ENCODE peak calls at places on chromosome 19, in ten cellular contexts. V is tibial nerve, H is upper lobe of left lung, D is A549, Q is transverse colon, C is SK-N-SH, O is esophagus muscularis mucosa, F is GM12878, R is K562, U is ovary. N is an unnamed sample.

GRCh38 chr19:45138303-45138751 is 22.5 kb downstream of the NKPD1 start:
- DNase-seq in U (no peak), R (peak; percentile 56), F (no peak), C (no peak), D (no peak), O (no peak), H (no peak), V (no peak), Q (no peak), N (no peak)

GRCh38 chr19:2371656-2372055 is 11.6 kb downstream of the TMPRSS9 start:
- DNase-seq in H (no peak), O (no peak), R (no peak), C (no peak), Q (no peak), D (no peak), F (no peak), V (no peak), U (no peak), N (no peak)

GRCh38 chr19:7917292-7918061 is 2.7 kb upstream of the SNAPC2 start:
- DNase-seq in U (no peak), R (no peak), Q (peak; percentile 69), C (peak; percentile 83), F (no peak), D (peak; percentile 61), H (no peak), O (no peak), V (no peak), N (no peak)

GRCh38 chr19:5292843-5293606 is 47.6 kb downstream of the PTPRS start:
- DNase-seq in R (peak; percentile 98), O (no peak), F (no peak), D (peak; percentile 58), C (peak; percentile 99), V (peak; percentile 55), Q (peak; percentile 46), H (peak; percentile 41), U (peak; percentile 80), N (peak; percentile 82)

GRCh38 chr19:42132851-42133528 is 744 bp upstream of the POU2F2 start:
- DNase-seq in O (no peak), F (peak; percentile 33), Q (peak; percentile 79), C (peak; percentile 96), U (peak; percentile 56), D (peak; percentile 61), R (peak; percentile 97), H (peak; percentile 62), V (peak; percentile 51), N (no peak)

GRCh38 chr19:14363203-14364097 is 17.8 kb upstream of the ADGRE5 start:
- DNase-seq in C (peak; percentile 58), Q (peak; percentile 75), O (no peak), D (peak; percentile 87), U (peak; percentile 75), V (no peak), F (no peak), H (peak; percentile 88), R (peak; percentile 88), N (peak; percentile 72)

GRCh38 chr19:8561071-8561764 is 16.0 kb downstream of the MYO1F start:
- DNase-seq in D (no peak), F (no peak), C (no peak), U (no peak), V (no peak), O (no peak), Q (no peak), R (no peak), H (no peak), N (no peak)

GRCh38 chr19:48539503-48540096 is 12.4 kb upstream of the SULT2B1 start:
- DNase-seq in U (no peak), F (no peak), R (no peak), C (peak; percentile 63), Q (peak; percentile 61), V (peak; percentile 12), D (peak; percentile 94), H (peak; percentile 35), O (no peak), N (no peak)

GRCh38 chr19:13092608-13093260 is 9.9 kb downstream of the LYL1 start:
- DNase-seq in H (no peak), F (no peak), V (no peak), Q (no peak), R (no peak), D (no peak), U (no peak), C (no peak), O (no peak), N (no peak)
- H3K27ac ChIP-seq in H (peak overlapping the region; percentile 57), F (no peak overlapping the region), V (peak overlapping the region; percentile 88), Q (peak overlapping the region; percentile 91), R (peak overlapping the region; percentile 10), D (no peak overlapping the region), U (peak overlapping the region; percentile 37), C (peak overlapping the region; percentile 99), O (peak overlapping the region; percentile 90), N (peak overlapping the region; percentile 70)

GRCh38 chr19:46442808-46443450 is 14.2 kb upstream of the PNMA8C start:
- DNase-seq in F (no peak), Q (no peak), D (peak; percentile 60), V (no peak), C (no peak), O (no peak), H (peak; percentile 22), R (no peak), U (peak; percentile 70), N (no peak)
- TF ChIP-seq EP300 in F (no peak), Q (no peak), D (no peak), V (no peak), C (no peak), O (no peak), H (no peak), R (no peak), U (no peak), N (no peak)

GRCh38 chr19:12886943-12887747 is at the start of gene KLF1:
- DNase-seq in Q (no peak), V (no peak), H (no peak), R (peak; percentile 69), O (no peak), C (no peak), F (no peak), D (no peak), U (no peak), N (no peak)

GRCh38 chr19:12885749-12886706 is 973 bp downstream of the KLF1 start:
- DNase-seq in V (no peak), R (peak; percentile 73), H (no peak), O (no peak), D (no peak), C (peak; percentile 62), F (no peak), Q (no peak), U (no peak), N (no peak)

GRCh38 chr19:12884627-12884925 is 2.4 kb downstream of the KLF1 start:
- DNase-seq in D (no peak), C (no peak), F (no peak), H (no peak), R (no peak), O (no peak), V (no peak), Q (no peak), U (no peak), N (no peak)

GRCh38 chr19:12884202-12884601 is 2.8 kb downstream of the KLF1 start:
- DNase-seq in V (no peak), Q (no peak), H (no peak), D (no peak), R (no peak), U (no peak), C (no peak), F (no peak), O (no peak), N (no peak)

DNA sequence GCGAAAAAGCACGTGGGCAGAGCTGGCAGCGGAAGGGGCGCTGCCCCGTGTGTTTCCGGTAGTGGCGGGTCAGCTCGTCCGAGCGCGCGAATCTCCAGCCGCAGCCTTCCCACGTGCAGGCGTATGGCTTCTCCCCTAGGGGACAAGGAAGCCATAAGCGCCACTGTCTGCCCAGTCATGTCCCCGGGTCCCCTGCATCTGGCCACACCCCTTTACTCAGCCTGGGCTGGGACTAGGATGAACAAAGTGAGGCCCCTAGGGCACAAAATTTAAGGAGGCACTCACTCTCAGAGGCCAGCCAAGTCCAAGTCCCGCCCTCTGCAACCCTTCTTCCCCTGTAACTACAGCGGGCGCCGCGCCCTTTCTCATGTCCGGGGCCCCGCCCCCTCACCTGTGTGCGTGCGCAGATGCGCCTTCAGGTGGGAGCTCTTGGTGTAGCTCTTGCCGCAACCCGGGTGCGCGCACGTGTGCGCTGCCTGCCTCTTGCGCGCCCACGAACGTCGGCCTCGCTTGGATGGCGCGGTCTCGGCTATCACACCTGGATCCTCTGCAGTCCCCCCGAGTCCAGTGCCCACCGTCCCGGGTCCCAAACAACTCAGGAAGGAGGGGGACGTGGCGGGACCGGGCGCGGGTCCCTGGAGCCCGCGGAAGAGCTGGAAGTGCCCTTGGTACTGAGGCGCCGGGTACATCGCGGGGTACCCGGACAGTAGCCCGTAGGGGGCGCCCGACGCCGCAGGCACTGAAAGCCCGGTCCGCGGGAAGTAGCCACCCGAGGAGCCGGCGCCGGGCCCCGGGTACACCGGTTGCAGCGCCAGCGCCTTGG is 1.9 kb downstream of the KLF1 start:
- DNase-seq in Q (peak; percentile 96), O (no peak), C (peak; percentile 86), H (peak; percentile 93), F (peak; percentile 57), R (peak; percentile 91), D (peak; percentile 74), V (no peak), U (no peak), N (no peak)
- H3K27ac ChIP-seq in Q (peak overlapping the region; percentile 75), O (peak overlapping the region; percentile 14), C (no peak overlapping the region), H (peak overlapping the region; percentile 40), F (no peak overlapping the region), R (peak overlapping the region; percentile 96), D (no peak overlapping the region), V (no peak overlapping the region), U (no peak overlapping the region), N (no peak overlapping the region)

GRCh38 chr19:16359074-16359473 is 34.4 kb downstream of the KLF2 start:
- DNase-seq in V (no peak), U (no peak), R (no peak), D (no peak), Q (no peak), C (no peak), O (no peak), F (no peak), H (no peak), N (no peak)

GRCh38 chr19:16360738-16361137 is 36.1 kb downstream of the KLF2 start:
- DNase-seq in F (no peak), D (no peak), O (no peak), C (no peak), Q (no peak), V (no peak), H (no peak), U (no peak), R (no peak), N (no peak)

GRCh38 chr19:16359964-16360363 is 35.3 kb downstream of the KLF2 start:
- DNase-seq in Q (no peak), R (no peak), H (no peak), D (no peak), V (no peak), U (no peak), F (no peak), C (no peak), O (no peak), N (no peak)

GRCh38 chr19:16361254-16361653 is 36.6 kb downstream of the KLF2 start:
- DNase-seq in O (no peak), Q (no peak), R (no peak), V (no peak), C (no peak), D (no peak), F (no peak), H (no peak), U (no peak), N (no peak)

DNA sequence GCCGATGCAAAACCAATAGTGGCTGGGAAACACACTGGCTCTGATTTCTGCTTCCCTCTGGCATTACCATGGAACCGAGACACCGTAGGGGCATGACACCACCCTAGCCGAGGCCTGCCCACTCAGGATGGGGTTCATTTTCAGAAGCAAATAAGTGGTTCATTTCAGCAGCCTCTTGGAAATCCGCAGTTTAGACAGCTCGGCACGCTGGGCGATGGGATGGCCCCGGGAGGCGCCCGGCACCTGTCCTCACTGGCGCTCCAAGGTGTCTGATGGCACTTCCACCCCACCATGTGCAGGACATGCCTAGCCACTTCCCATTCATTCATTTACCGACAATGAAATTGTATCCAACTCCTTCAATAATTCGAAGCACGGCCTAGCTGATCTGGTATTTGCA is 33.8 kb downstream of the KLF2 start:
- DNase-seq in V (no peak), U (no peak), F (no peak), D (no peak), Q (no peak), O (no peak), C (no peak), H (no peak), R (no peak), N (no peak)
- TF ChIP-seq EP300 in V (no peak), U (no peak), F (no peak), D (no peak), Q (no peak), O (no peak), C (no peak), H (no peak), R (no peak), N (no peak)

N was measured in suprapubic skin.